ENCODE peak calls at places on chromosome 19, in four cellular contexts. One of them, this sample, is unnamed.

GRCh38 chr19:49556412-49557398 is 23.7 kb downstream of the NOSIP start:
- DNase-seq in substantia nigra: no peak
- DNase-seq in glutamatergic neuron: no peak
- DNase-seq in SHP77: no peak
- DNase-seq in this sample: no peak

GRCh38 chr19:45687599-45687998 is 4.2 kb downstream of the SNRPD2 start:
- DNase-seq in glutamatergic neuron: no peak
- DNase-seq in SHP77: no peak
- DNase-seq in substantia nigra: no peak
- DNase-seq in this sample: no peak

GRCh38 chr19:42531313-42531712 is 3.0 kb upstream of the CEACAM1 start:
- DNase-seq in SHP77: no peak
- DNase-seq in substantia nigra: no peak
- DNase-seq in glutamatergic neuron: no peak
- DNase-seq in this sample: peak

GRCh38 chr19:662207-662961 is 630 bp downstream of the RNF126 start:
- DNase-seq in SHP77: peak
- DNase-seq in glutamatergic neuron: no peak
- DNase-seq in substantia nigra: no peak
- DNase-seq in this sample: no peak

GRCh38 chr19:40513345-40513678 is 46.5 kb downstream of the SPTBN4 start:
- DNase-seq in SHP77: no peak
- DNase-seq in substantia nigra: no peak
- DNase-seq in glutamatergic neuron: no peak
- DNase-seq in this sample: no peak

GRCh38 chr19:35206379-35206778 is 22.2 kb downstream of the FAM187B start:
- DNase-seq in substantia nigra: no peak
- DNase-seq in SHP77: no peak
- DNase-seq in glutamatergic neuron: no peak
- DNase-seq in this sample: no peak

GRCh38 chr19:17183271-17183757 is 31.8 kb upstream of the USE1 start:
- DNase-seq in substantia nigra: no peak
- DNase-seq in SHP77: no peak
- DNase-seq in glutamatergic neuron: no peak
- DNase-seq in this sample: no peak

GRCh38 chr19:38233740-38234251 is 9.8 kb upstream of the DPF1 start:
- DNase-seq in SHP77: peak
- DNase-seq in substantia nigra: no peak
- DNase-seq in glutamatergic neuron: peak
- DNase-seq in this sample: peak

GRCh38 chr19:17803264-17803896 is 8.4 kb downstream of the B3GNT3 start:
- DNase-seq in glutamatergic neuron: no peak
- DNase-seq in SHP77: no peak
- DNase-seq in substantia nigra: no peak
- DNase-seq in this sample: no peak